ENCODE peak calls at places on chromosomes 13 and 19, in ten cellular contexts. H is NCI-H2081 treated with DMSO at 0.1 percent for 48 hours; Y is AG04449; J is stimulated activated CD8-positive, alpha-beta memory T cell treated with anti-CD3 and anti-CD28 coated beads, Interleukin-4, amount 100 ng/mL, for 1 hour; S is small intestine; W is activated T-cell treated with anti-CD3 and anti-CD28 coated beads for 1 hour; I is iris pigment epithelial cell; V is left colon; L is left ventricle myocardium inferior; N is RWPE1. R is an unnamed sample.

GRCh38 chr19:46725036-46725820 is 8.3 kb upstream of the PRKD2 start:
- DNase-seq in H (no peak), Y (no peak), J (no peak), S (no peak), W (no peak), I (no peak), V (no peak), L (no peak), N (no peak), R (no peak)

GRCh38 chr13:104584481-104584880 is 1518.3 kb upstream of the SLC10A2 start:
- DNase-seq in H (no peak), Y (no peak), J (no peak), S (no peak), W (no peak), I (peak), V (no peak), L (no peak), N (no peak), R (no peak)

GRCh38 chr13:22201395-22201794 is 530.5 kb downstream of the FGF9 start:
- DNase-seq in H (no peak), Y (no peak), J (no peak), S (no peak), W (no peak), I (no peak), V (no peak), L (no peak), N (no peak), R (no peak)

GRCh38 chr19:4456843-4457653 is 546 bp downstream of the UBXN6 start:
- DNase-seq in H (no peak), Y (no peak), J (peak), S (peak), W (peak), I (peak), V (no peak), L (peak), N (peak), R (peak)

GRCh38 chr19:4633140-4633967 is 6.0 kb upstream of the TNFAIP8L1 start:
- DNase-seq in H (peak), Y (no peak), J (no peak), S (peak), W (peak), I (peak), V (peak), L (peak), N (peak), R (peak)

GRCh38 chr13:28349901-28350654 is 144.8 kb downstream of the FLT1 start:
- DNase-seq in H (no peak), Y (no peak), J (no peak), S (no peak), W (no peak), I (no peak), V (no peak), L (no peak), N (no peak), R (no peak)

GRCh38 chr13:113862766-113863510 is 938 bp downstream of the GAS6 start:
- DNase-seq in H (no peak), Y (no peak), J (no peak), S (peak), W (no peak), I (peak), V (peak), L (peak), N (peak), R (no peak)

GRCh38 chr19:14072535-14073231 is at the start of gene MISP3:
- DNase-seq in H (no peak), Y (no peak), J (no peak), S (peak), W (no peak), I (peak), V (peak), L (peak), N (no peak), R (peak)

GRCh38 chr13:105432408-105432807 is 1103.1 kb downstream of the EFNB2 start:
- DNase-seq in H (no peak), Y (no peak), J (no peak), S (no peak), W (no peak), I (no peak), V (no peak), L (no peak), N (no peak), R (no peak)

GRCh38 chr19:46571495-46571894 is 29.6 kb upstream of the CALM3 start:
- DNase-seq in H (no peak), Y (no peak), J (no peak), S (peak), W (no peak), I (peak), V (no peak), L (no peak), N (peak), R (peak)

GRCh38 chr19:31350033-31350692 is 927 bp upstream of the TSHZ3 start:
- DNase-seq in H (no peak), Y (no peak), J (no peak), S (no peak), W (no peak), I (no peak), V (no peak), L (peak), N (no peak), R (no peak)

GRCh38 chr13:20350819-20351218 is 118.7 kb upstream of the GJB6 start:
- DNase-seq in H (no peak), Y (no peak), J (no peak), S (no peak), W (no peak), I (no peak), V (no peak), L (no peak), N (peak), R (peak)